ENCODE peak calls at places on chromosomes 12 and 14, in ten cellular contexts. C is globus pallidus; E is naive thymus-derived CD4-positive, alpha-beta T cell; H is stimulated activated CD4-positive, alpha-beta T cell treated with anti-CD3 and anti-CD28 coated beads, Interleukin-4, amount 100 ng/mL, for 48 hours; D is NCI-H345; B is AG09319; I is NCI-H2081; X is NCI-H1930; L is M059J; P is ELF-1. W is an unnamed sample.

GRCh38 chr12:3077572-3078081 is 448 bp downstream of the TSPAN9 start:
- DNase-seq in D (no peak), C (no peak), E (peak; percentile 19), X (no peak), P (no peak), L (peak; percentile 28), I (no peak), H (no peak), B (no peak), W (no peak)

GRCh38 chr12:123115409-123116111 is 35.3 kb downstream of the PITPNM2 start:
- DNase-seq in L (peak; percentile 89), C (peak; percentile 70), X (no peak), I (no peak), B (peak; percentile 84), P (no peak), E (peak; percentile 54), D (no peak), H (no peak), W (no peak)

GRCh38 chr12:69389836-69390235 is 30.3 kb downstream of the YEATS4 start:
- DNase-seq in C (no peak), P (no peak), I (no peak), L (no peak), E (no peak), H (no peak), D (no peak), X (no peak), B (no peak), W (no peak)

GRCh38 chr12:93469386-93469785 is 2.1 kb downstream of the MRPL42 start:
- DNase-seq in E (no peak), I (no peak), C (no peak), P (no peak), L (no peak), H (no peak), X (no peak), D (no peak), B (no peak), W (no peak)

GRCh38 chr12:12387521-12387920 is 30.6 kb downstream of the BORCS5 start:
- DNase-seq in X (no peak), P (no peak), I (no peak), D (no peak), L (peak; percentile 54), H (no peak), B (peak; percentile 10), C (no peak), E (no peak), W (no peak)

GRCh38 chr12:92396647-92397258 is 251.1 kb upstream of the BTG1 start:
- DNase-seq in P (no peak), E (no peak), C (no peak), I (no peak), L (peak; percentile 85), H (no peak), D (no peak), X (no peak), B (peak; percentile 16), W (no peak)

GRCh38 chr14:90114554-90114953 is 52.8 kb downstream of the KCNK13 start:
- DNase-seq in P (peak; percentile 17), E (no peak), D (no peak), L (no peak), X (no peak), C (no peak), H (no peak), I (no peak), B (no peak), W (no peak)

GRCh38 chr12:59873136-59873535 is 277.3 kb downstream of the SLC16A7 start:
- DNase-seq in L (peak; percentile 3), B (no peak), E (no peak), P (no peak), H (no peak), X (no peak), I (no peak), C (no peak), D (no peak), W (no peak)

GRCh38 chr14:61077946-61078738 is 97.1 kb downstream of the SLC38A6 start:
- DNase-seq in E (no peak), P (no peak), D (no peak), I (no peak), C (no peak), H (no peak), X (no peak), L (peak; percentile 6), B (no peak), W (no peak)

GRCh38 chr12:30754383-30754749 is 385 bp downstream of the CAPRIN2 start:
- DNase-seq in L (no peak), P (no peak), X (no peak), B (no peak), H (no peak), C (no peak), D (no peak), I (no peak), E (no peak), W (no peak)

GRCh38 chr14:50060871-50061663 is 55.3 kb downstream of the VCPKMT start:
- DNase-seq in L (peak; percentile 94), H (peak; percentile 53), P (peak; percentile 62), I (peak; percentile 54), C (no peak), B (peak; percentile 80), X (no peak), D (no peak), E (no peak), W (no peak)

W was measured in osteocyte.